ENCODE peak calls at places on chromosomes 3 and 15, in seven cellular contexts. M, A, Z, Q, G, N and L are unnamed samples.

GRCh38 chr3:72185549-72186484 is 400.9 kb upstream of the PROK2 start:
- DNase-seq in Q (no peak), G (no peak), A (no peak), N (no peak), Z (peak; percentile 7), M (no peak), L (no peak)

GRCh38 chr15:36544518-36545383 is 34.7 kb upstream of the CDIN1 start:
- DNase-seq in G (no peak), M (no peak), A (no peak), Q (no peak), N (no peak), Z (no peak), L (no peak)

GRCh38 chr3:46734773-46735172 is 17.1 kb upstream of the PRSS50 start:
- DNase-seq in A (no peak), Z (no peak), N (no peak), G (no peak), M (no peak), Q (no peak), L (no peak)

GRCh38 chr3:8966820-8967348 is 3.6 kb upstream of the RAD18 start:
- DNase-seq in Z (no peak), A (no peak), M (no peak), Q (no peak), G (no peak), N (no peak), L (no peak)

GRCh38 chr15:29563112-29563511 is 259.2 kb downstream of the TJP1 start:
- DNase-seq in Z (no peak), N (no peak), Q (no peak), A (no peak), G (no peak), M (no peak), L (no peak)

GRCh38 chr15:76342382-76343201 is 6.0 kb downstream of the ISL2 start:
- DNase-seq in Q (no peak), G (no peak), M (peak; percentile 78), A (no peak), Z (no peak), N (peak; percentile 85), L (no peak)

GRCh38 chr3:94349310-94349848 is 286.5 kb downstream of the NSUN3 start:
- DNase-seq in M (no peak), N (no peak), Q (no peak), Z (no peak), A (no peak), G (no peak), L (no peak)

GRCh38 chr3:119585867-119586570 is 6.7 kb downstream of the ADPRH start:
- DNase-seq in Q (no peak), G (no peak), Z (no peak), M (no peak), A (no peak), N (peak; percentile 50), L (no peak)

GRCh38 chr3:57791245-57791644 is 35.1 kb downstream of the SLMAP start:
- DNase-seq in M (no peak), G (no peak), N (no peak), A (no peak), Z (no peak), Q (no peak), L (no peak)

GRCh38 chr3:44323341-44323955 is 15.1 kb upstream of the TCAIM start:
- DNase-seq in G (peak; percentile 46), A (peak; percentile 70), M (peak; percentile 57), Q (peak; percentile 12), Z (peak; percentile 44), N (no peak), L (no peak)

GRCh38 chr15:48962662-48963523 is 826 bp downstream of the SHC4 start:
- DNase-seq in M (peak; percentile 44), Z (no peak), G (no peak), N (peak; percentile 86), A (no peak), Q (no peak), L (no peak)

GRCh38 chr3:59133350-59133749 is 83.5 kb upstream of the CFAP20DC start:
- DNase-seq in N (no peak), A (no peak), Q (no peak), M (no peak), Z (no peak), G (peak; percentile 61), L (no peak)

GRCh38 chr3:50339485-50340196 is 995 bp downstream of the RASSF1 start:
- DNase-seq in G (no peak), A (no peak), Q (no peak), M (no peak), Z (no peak), N (no peak), L (no peak)

GRCh38 chr15:88637841-88638625 is 783 bp upstream of the ISG20 start:
- DNase-seq in M (no peak), Z (no peak), G (no peak), Q (no peak), N (no peak), A (no peak), L (no peak)

GRCh38 chr3:143035466-143036214 is 34.3 kb downstream of the U2SURP start:
- DNase-seq in Z (no peak), A (no peak), M (no peak), G (no peak), Q (no peak), N (no peak), L (no peak)

GRCh38 chr15:58465866-58466517 is 34.2 kb downstream of the LIPC start:
- DNase-seq in A (no peak), Z (no peak), M (no peak), Q (no peak), N (no peak), G (no peak), L (no peak)

GRCh38 chr3:126354776-126355175 is 2.4 kb downstream of the KLF15 start:
- DNase-seq in Q (no peak), G (no peak), Z (no peak), A (no peak), N (peak; percentile 45), M (no peak), L (no peak)

GRCh38 chr3:22373182-22373581 is 622.2 kb upstream of the ZNF385D start:
- DNase-seq in Z (no peak), N (no peak), G (no peak), M (no peak), Q (no peak), A (no peak), L (no peak)

GRCh38 chr3:38655708-38656300 is 6.3 kb upstream of the SCN5A start:
- DNase-seq in A (no peak), G (peak; percentile 29), Q (no peak), Z (no peak), N (no peak), M (no peak), L (no peak)

GRCh38 chr15:90686435-90687218 is 30.5 kb upstream of the BLM start:
- DNase-seq in Z (no peak), N (no peak), A (no peak), G (no peak), Q (no peak), M (no peak), L (no peak)

GRCh38 chr15:39720721-39721611 is 61.7 kb downstream of the FSIP1 start:
- DNase-seq in Q (no peak), Z (no peak), G (peak; percentile 47), N (no peak), A (no peak), M (no peak), L (no peak)

GRCh38 chr3:102006812-102007485 is 157.6 kb downstream of the NFKBIZ start:
- DNase-seq in A (no peak), N (no peak), Q (no peak), Z (no peak), G (peak; percentile 78), M (no peak), L (peak; percentile 92)

GRCh38 chr3:19972056-19972455 is 25.2 kb downstream of the RAB5A start:
- DNase-seq in Q (no peak), N (no peak), A (no peak), G (no peak), M (no peak), Z (no peak), L (peak; percentile 10)

GRCh38 chr3:175107231-175107630 is 248.1 kb downstream of the NAALADL2 start:
- DNase-seq in N (no peak), M (no peak), Q (no peak), A (no peak), Z (no peak), G (no peak), L (no peak)

GRCh38 chr3:5699811-5700210 is 512.3 kb downstream of the EDEM1 start:
- DNase-seq in G (no peak), Q (no peak), N (no peak), A (no peak), M (no peak), Z (no peak), L (no peak)

GRCh38 chr15:73368301-73369072 is at the start of gene HCN4:
- DNase-seq in N (peak; percentile 82), Q (no peak), Z (no peak), G (no peak), M (peak; percentile 84), A (no peak), L (no peak)

GRCh38 chr3:108486910-108487309 is 23.5 kb downstream of the MYH15 start:
- DNase-seq in Q (no peak), N (no peak), G (no peak), M (no peak), Z (no peak), A (no peak), L (peak; percentile 59)